ENCODE peak calls at places on chromosome 1, in five cellular contexts. One of them, this sample, is unnamed. For H3K36me3, the result is how much of the 10 kb centered on the place peaks cover.

GRCh38 chr1:32741417-32742131 is 39.0 kb upstream of the SYNC start:
- DNase-seq in HCT116: no peak
- DNase-seq in K562: peak
- DNase-seq in H1: peak
- DNase-seq in HepG2: no peak
- DNase-seq in this sample: no peak

GRCh38 chr1:23421343-23421742 is 3.2 kb downstream of the TCEA3 start:
- DNase-seq in HCT116: no peak
- DNase-seq in HepG2: no peak
- DNase-seq in K562: no peak
- DNase-seq in H1: no peak
- DNase-seq in this sample: no peak

GRCh38 chr1:14661220-14661619 is 62.7 kb downstream of the KAZN start:
- DNase-seq in HCT116: no peak
- DNase-seq in K562: no peak
- DNase-seq in HepG2: no peak
- DNase-seq in H1: no peak
- DNase-seq in this sample: no peak

GRCh38 chr1:52672946-52673345 is 25.2 kb downstream of the COA7 start:
- DNase-seq in K562: no peak
- DNase-seq in HepG2: no peak
- DNase-seq in HCT116: no peak
- DNase-seq in H1: no peak
- DNase-seq in this sample: no peak

GRCh38 chr1:94798472-94798871 is 21.7 kb upstream of the SLC44A3 start:
- DNase-seq in HepG2: no peak
- DNase-seq in K562: no peak
- DNase-seq in H1: no peak
- DNase-seq in HCT116: no peak
- DNase-seq in this sample: no peak

GRCh38 chr1:17475729-17476128 is 36.3 kb upstream of the RCC2 start:
- DNase-seq in HepG2: no peak
- DNase-seq in H1: no peak
- DNase-seq in HCT116: no peak
- DNase-seq in K562: no peak
- DNase-seq in this sample: no peak

GRCh38 chr1:58620926-58621325 is 43.9 kb upstream of the TACSTD2 start:
- DNase-seq in HCT116: no peak
- DNase-seq in K562: no peak
- DNase-seq in H1: no peak
- DNase-seq in HepG2: no peak
- DNase-seq in this sample: no peak

GRCh38 chr1:98706173-98706848 is 44.8 kb downstream of the SNX7 start:
- DNase-seq in H1: no peak
- DNase-seq in K562: no peak
- DNase-seq in HCT116: no peak
- DNase-seq in HepG2: no peak
- DNase-seq in this sample: no peak

GRCh38 chr1:154736840-154737239 is 128.9 kb upstream of the ADAR start:
- DNase-seq in HCT116: no peak
- DNase-seq in H1: no peak
- DNase-seq in K562: no peak
- DNase-seq in HepG2: no peak
- DNase-seq in this sample: no peak

GRCh38 chr1:64929221-64929620 is 37.1 kb downstream of the JAK1 start:
- DNase-seq in K562: no peak
- DNase-seq in H1: no peak
- DNase-seq in HepG2: no peak
- DNase-seq in HCT116: no peak
- DNase-seq in this sample: no peak

GRCh38 chr1:118118469-118118868 is 66.6 kb downstream of the SPAG17 start:
- DNase-seq in H1: no peak
- DNase-seq in HCT116: no peak
- DNase-seq in HepG2: peak
- DNase-seq in K562: no peak
- DNase-seq in this sample: no peak

GRCh38 chr1:160022330-160023310 is 9.2 kb downstream of the PIGM start:
- DNase-seq in HCT116: no peak
- DNase-seq in HepG2: no peak
- DNase-seq in K562: no peak
- DNase-seq in H1: no peak
- DNase-seq in this sample: no peak

GRCh38 chr1:160018900-160019299 is 12.9 kb downstream of the PIGM start:
- DNase-seq in K562: no peak
- DNase-seq in H1: no peak
- DNase-seq in HCT116: no peak
- DNase-seq in HepG2: no peak
- DNase-seq in this sample: no peak

GRCh38 chr1:160020196-160020595 is 11.6 kb downstream of the PIGM start:
- DNase-seq in K562: no peak
- DNase-seq in HCT116: no peak
- DNase-seq in H1: no peak
- DNase-seq in HepG2: no peak
- DNase-seq in this sample: no peak

GRCh38 chr1:160021376-160022074 is 10.3 kb downstream of the PIGM start:
- DNase-seq in HCT116: no peak
- DNase-seq in K562: no peak
- DNase-seq in H1: no peak
- DNase-seq in HepG2: no peak
- DNase-seq in this sample: no peak

GRCh38 chr1:160017592-160017991 is 14.2 kb downstream of the PIGM start:
- DNase-seq in H1: no peak
- DNase-seq in HCT116: no peak
- DNase-seq in K562: no peak
- DNase-seq in HepG2: no peak
- DNase-seq in this sample: no peak
- TF ChIP-seq ZNF274 in H1: no peak
- TF ChIP-seq ZNF274 in HCT116: no peak
- TF ChIP-seq ZNF274 in K562: no peak
- TF ChIP-seq ZNF274 in HepG2: no peak
- TF ChIP-seq ZNF274 in this sample: no peak

GRCh38 chr1:169047074-169047473 is 59.4 kb upstream of the ATP1B1 start:
- DNase-seq in K562: no peak
- DNase-seq in HepG2: no peak
- DNase-seq in HCT116: no peak
- DNase-seq in H1: no peak
- DNase-seq in this sample: no peak

GRCh38 chr1:169051171-169051570 is 55.3 kb upstream of the ATP1B1 start:
- DNase-seq in H1: no peak
- DNase-seq in HCT116: no peak
- DNase-seq in HepG2: no peak
- DNase-seq in K562: no peak
- DNase-seq in this sample: no peak

GRCh38 chr1:169048043-169048442 is 58.4 kb upstream of the ATP1B1 start:
- DNase-seq in K562: no peak
- DNase-seq in H1: no peak
- DNase-seq in HCT116: no peak
- DNase-seq in HepG2: no peak
- DNase-seq in this sample: no peak

GRCh38 chr1:169046671-169047070 is 59.8 kb upstream of the ATP1B1 start:
- DNase-seq in K562: no peak
- DNase-seq in HCT116: no peak
- DNase-seq in H1: no peak
- DNase-seq in HepG2: no peak
- DNase-seq in this sample: no peak

GRCh38 chr1:169049258-169049936 is 57.1 kb upstream of the ATP1B1 start:
- DNase-seq in HepG2: no peak
- DNase-seq in K562: no peak
- DNase-seq in HCT116: no peak
- DNase-seq in H1: no peak
- DNase-seq in this sample: no peak
- H3K4me3 ChIP-seq in HepG2: no peak
- H3K4me3 ChIP-seq in K562: no peak
- H3K4me3 ChIP-seq in HCT116: no peak
- H3K4me3 ChIP-seq in H1: no peak
- H3K4me3 ChIP-seq in this sample: no peak

DNA sequence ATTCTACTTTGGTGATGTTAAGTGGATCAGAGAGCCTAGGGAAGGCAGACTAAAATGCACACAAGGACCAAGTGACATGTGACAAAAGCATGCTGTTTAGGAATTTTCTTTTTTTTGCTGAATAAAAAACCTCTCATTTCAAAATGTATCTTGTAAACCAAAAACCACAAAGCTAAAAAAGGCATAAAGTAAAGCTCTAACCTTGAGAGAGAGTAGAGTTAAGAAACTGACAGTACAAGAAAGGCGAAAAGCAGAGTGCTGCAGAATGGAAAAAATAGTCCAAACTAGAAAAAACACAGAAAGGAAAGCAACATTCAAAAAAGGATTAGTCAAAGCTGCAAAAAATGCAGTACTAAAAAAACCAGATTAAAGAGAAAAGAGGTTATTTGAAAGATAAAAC is 76.5 kb downstream of the EPS15 start:
- DNase-seq in HepG2: no peak
- DNase-seq in K562: no peak
- DNase-seq in H1: no peak
- DNase-seq in HCT116: no peak
- DNase-seq in this sample: no peak
- H3K36me3 ChIP-seq in HepG2: under half
- H3K36me3 ChIP-seq in K562: half or more
- H3K36me3 ChIP-seq in H1: under half
- H3K36me3 ChIP-seq in HCT116: under half
- H3K36me3 ChIP-seq in this sample: under half

GRCh38 chr1:3170566-3171453 is 101.8 kb downstream of the PRDM16 start:
- DNase-seq in H1: no peak
- DNase-seq in HCT116: no peak
- DNase-seq in HepG2: peak
- DNase-seq in K562: peak
- DNase-seq in this sample: no peak
- TF ChIP-seq ZNF274 in H1: no peak
- TF ChIP-seq ZNF274 in HCT116: no peak
- TF ChIP-seq ZNF274 in HepG2: no peak
- TF ChIP-seq ZNF274 in K562: no peak
- TF ChIP-seq ZNF274 in this sample: no peak